ENCODE peak calls at places on chromosomes 6 and 20, in six cellular contexts. B is nephron progenitor cell, Y is heart right ventricle, S is cardiac muscle cell, O is prostate gland, W is hepatocyte. P is an unnamed sample.

GRCh38 chr6:42250509-42250908 is 32.8 kb upstream of the MRPS10 start:
- DNase-seq in W (no peak), O (no peak), B (no peak), Y (no peak), S (no peak), P (no peak)

GRCh38 chr20:15865553-15865952 is 707.7 kb downstream of the KIF16B start:
- DNase-seq in S (no peak), W (no peak), B (no peak), O (no peak), Y (no peak), P (no peak)

GRCh38 chr6:39294133-39294532 is 20.1 kb downstream of the KCNK17 start:
- DNase-seq in B (no peak), Y (no peak), S (no peak), O (no peak), W (no peak), P (no peak)

GRCh38 chr6:144265061-144265357 is 20.1 kb upstream of the UTRN start:
- DNase-seq in Y (no peak), S (peak), W (peak), O (no peak), B (no peak), P (no peak)

GRCh38 chr20:57714409-57715267 is 4.8 kb upstream of the PMEPA1 start:
- DNase-seq in S (peak), O (no peak), Y (no peak), W (no peak), B (no peak), P (no peak)

GRCh38 chr6:8195040-8195713 is 92.8 kb upstream of the EEF1E1 start:
- DNase-seq in B (no peak), Y (no peak), S (no peak), W (peak), O (no peak), P (no peak)

GRCh38 chr20:52619101-52619500 is 353.1 kb upstream of the TSHZ2 start:
- DNase-seq in B (no peak), Y (no peak), W (peak), S (no peak), O (no peak), P (no peak)

GRCh38 chr6:29678114-29678513 is 2.8 kb downstream of the ZFP57 start:
- DNase-seq in B (no peak), Y (no peak), W (no peak), O (no peak), S (no peak), P (no peak)

GRCh38 chr6:105402090-105402980 is 547 bp downstream of the PREP start:
- DNase-seq in W (peak), S (peak), Y (peak), O (peak), B (peak), P (no peak)

GRCh38 chr6:79250107-79250514 is 15.6 kb upstream of the HMGN3 start:
- DNase-seq in W (no peak), B (no peak), Y (no peak), O (no peak), S (no peak), P (no peak)

GRCh38 chr6:162377735-162378134 is 349.8 kb downstream of the PRKN start:
- DNase-seq in O (no peak), B (no peak), Y (no peak), W (no peak), S (no peak), P (no peak)

GRCh38 chr20:3889489-3890409 is 562 bp downstream of the PANK2 start:
- DNase-seq in B (peak), O (no peak), Y (peak), S (no peak), W (peak), P (no peak)

GRCh38 chr20:16929756-16930155 is 181.6 kb downstream of the OTOR start:
- DNase-seq in W (no peak), O (no peak), S (no peak), Y (no peak), B (no peak), P (no peak)

GRCh38 chr6:37170273-37171140 is 555 bp downstream of the PIM1 start:
- DNase-seq in S (peak), O (peak), W (peak), Y (peak), B (peak), P (peak)

GRCh38 chr6:26032387-26033131 is 54.7 kb upstream of the HFE start:
- DNase-seq in B (no peak), Y (no peak), O (no peak), S (peak), W (peak), P (no peak)

GRCh38 chr6:10719386-10720228 is 3.3 kb upstream of the TMEM14C start:
- DNase-seq in S (peak), B (no peak), W (no peak), O (no peak), Y (peak), P (no peak)

GRCh38 chr6:146200136-146200708 is 171.4 kb downstream of the GRM1 start:
- DNase-seq in B (no peak), O (no peak), Y (no peak), W (no peak), S (peak), P (no peak)

GRCh38 chr6:9252784-9253183 is 817.4 kb upstream of the SLC35B3 start:
- DNase-seq in B (peak), W (no peak), S (no peak), O (no peak), Y (no peak), P (no peak)

GRCh38 chr6:151239603-151240035 is at the start of gene AKAP12:
- DNase-seq in B (no peak), W (peak), Y (peak), O (no peak), S (peak), P (no peak)

GRCh38 chr20:49909499-49910339 is 5.6 kb downstream of the SPATA2 start:
- DNase-seq in B (peak), S (no peak), O (peak), W (peak), Y (peak), P (no peak)
- TF ChIP-seq CTCF in B (peak), S (peak), O (peak), W (peak), Y (peak), P (peak)

GRCh38 chr6:72522735-72523141 is 99.1 kb upstream of the KCNQ5 start:
- DNase-seq in Y (no peak), O (no peak), S (no peak), W (peak), B (peak), P (no peak)
- TF ChIP-seq CTCF in Y (no peak), O (no peak), S (no peak), W (no peak), B (peak), P (peak)

DNA sequence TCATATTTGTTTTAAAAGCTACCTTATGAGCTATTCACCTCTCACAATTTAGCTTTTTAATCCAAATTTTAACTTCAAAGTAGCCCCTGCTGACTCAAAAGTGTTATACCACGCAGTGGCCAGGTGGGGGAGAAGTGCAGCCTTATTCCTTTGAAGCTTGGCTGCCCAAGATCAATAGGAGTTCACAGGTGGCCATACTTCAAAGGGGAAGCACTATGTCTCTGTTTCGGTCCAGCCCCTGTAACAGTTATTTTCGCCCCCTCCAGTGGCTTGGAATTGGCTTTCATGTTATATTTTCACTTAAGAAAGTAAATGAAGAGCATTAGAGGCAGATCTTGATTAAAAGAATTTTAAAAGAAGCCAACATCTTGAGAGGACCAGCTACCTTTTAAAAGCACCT is 608.4 kb downstream of the EPHA7 start:
- DNase-seq in Y (no peak), W (peak), S (peak), B (peak), O (peak), P (no peak)
- TF ChIP-seq CTCF in Y (peak), W (peak), S (peak), B (peak), O (peak), P (peak)

GRCh38 chr6:120147218-120147871 is 797.8 kb upstream of the MAN1A1 start:
- DNase-seq in W (no peak), B (no peak), S (no peak), Y (no peak), O (no peak), P (no peak)
- TF ChIP-seq CTCF in W (no peak), B (no peak), S (no peak), Y (no peak), O (no peak), P (peak)

P was measured in type B pancreatic cell.